ENCODE peak calls at places on chromosome 1, in seven cellular contexts. L is coronary artery, E is spleen, T is cardiac fibroblast, F is mesenchymal stem cell, I is astrocyte of the cerebellum, Y is body of pancreas. K is an unnamed sample.

GRCh38 chr1:243595527-243596206 is 254.4 kb downstream of the AKT3 start:
- DNase-seq in L (no peak), E (no peak), T (peak), F (peak), I (no peak), Y (no peak), K (no peak)

GRCh38 chr1:94927405-94928175 is 680 bp upstream of the CNN3 start:
- DNase-seq in L (no peak), E (no peak), T (peak), F (peak), I (peak), Y (peak), K (no peak)

GRCh38 chr1:160836561-160836960 is 26.1 kb downstream of the CD244 start:
- DNase-seq in L (peak), E (no peak), T (no peak), F (no peak), I (no peak), Y (no peak), K (no peak)

GRCh38 chr1:5896706-5897105 is 95.5 kb downstream of the NPHP4 start:
- DNase-seq in L (no peak), E (peak), T (no peak), F (no peak), I (peak), Y (no peak), K (no peak)

GRCh38 chr1:93694833-93695232 is 13.2 kb upstream of the BCAR3 start:
- DNase-seq in L (no peak), E (no peak), T (no peak), F (no peak), I (no peak), Y (no peak), K (no peak)

GRCh38 chr1:37036667-37037053 is 2.3 kb upstream of the GRIK3 start:
- DNase-seq in L (no peak), E (no peak), T (no peak), F (no peak), I (no peak), Y (no peak), K (no peak)

GRCh38 chr1:16132325-16132785 is 23.5 kb downstream of the EPHA2 start:
- DNase-seq in L (no peak), E (no peak), T (no peak), F (no peak), I (no peak), Y (no peak), K (no peak)

GRCh38 chr1:165056914-165057313 is 299.6 kb downstream of the LMX1A start:
- DNase-seq in L (no peak), E (no peak), T (no peak), F (no peak), I (no peak), Y (no peak), K (no peak)

GRCh38 chr1:64908567-64908966 is 57.8 kb downstream of the JAK1 start:
- DNase-seq in L (no peak), E (no peak), T (no peak), F (no peak), I (no peak), Y (no peak), K (no peak)

GRCh38 chr1:30323841-30324240 is 399.5 kb downstream of the MATN1 start:
- DNase-seq in L (peak), E (no peak), T (no peak), F (no peak), I (no peak), Y (no peak), K (no peak)

GRCh38 chr1:156747737-156748669 is 3.5 kb downstream of the HDGF start:
- DNase-seq in L (peak), E (no peak), T (peak), F (peak), I (no peak), Y (peak), K (no peak)

GRCh38 chr1:33061827-33062226 is 19.1 kb upstream of the AZIN2 start:
- DNase-seq in L (no peak), E (no peak), T (no peak), F (no peak), I (no peak), Y (no peak), K (no peak)

GRCh38 chr1:53899206-53899628 is 5.2 kb downstream of the DIO1 start:
- DNase-seq in L (no peak), E (no peak), T (no peak), F (peak), I (peak), Y (peak), K (no peak)

GRCh38 chr1:211126622-211127021 is 7.3 kb downstream of the KCNH1 start:
- DNase-seq in L (no peak), E (no peak), T (no peak), F (no peak), I (no peak), Y (no peak), K (no peak)

GRCh38 chr1:201363455-201363854 is 14.0 kb downstream of the TNNT2 start:
- DNase-seq in L (no peak), E (peak), T (no peak), F (no peak), I (no peak), Y (no peak), K (no peak)

GRCh38 chr1:206633708-206634121 is 1.6 kb upstream of the DYRK3 start:
- DNase-seq in L (no peak), E (no peak), T (peak), F (peak), I (peak), Y (no peak), K (no peak)

GRCh38 chr1:183600136-183600535 is 9.9 kb upstream of the NCF2 start:
- DNase-seq in L (no peak), E (no peak), T (peak), F (peak), I (peak), Y (no peak), K (no peak)

GRCh38 chr1:51063121-51063520 is 38.9 kb upstream of the C1orf185 start:
- DNase-seq in L (no peak), E (no peak), T (peak), F (peak), I (peak), Y (no peak), K (no peak)

GRCh38 chr1:226735576-226735975 is 3.5 kb downstream of the ITPKB start:
- DNase-seq in L (no peak), E (no peak), T (no peak), F (no peak), I (no peak), Y (no peak), K (no peak)
- H3K4me3 ChIP-seq in L (peak), E (peak), T (no peak), F (no peak), I (peak), Y (no peak), K (peak)

GRCh38 chr1:40382601-40383000 is 9.1 kb downstream of the SMAP2 start:
- DNase-seq in L (no peak), E (no peak), T (no peak), F (no peak), I (no peak), Y (peak), K (no peak)

GRCh38 chr1:40384887-40385286 is 11.4 kb downstream of the SMAP2 start:
- DNase-seq in L (no peak), E (no peak), T (no peak), F (no peak), I (no peak), Y (no peak), K (no peak)

GRCh38 chr1:40384413-40384762 is 10.9 kb downstream of the SMAP2 start:
- DNase-seq in L (no peak), E (no peak), T (no peak), F (no peak), I (no peak), Y (peak), K (no peak)

GRCh38 chr1:40383095-40383487 is 9.6 kb downstream of the SMAP2 start:
- DNase-seq in L (no peak), E (no peak), T (no peak), F (no peak), I (no peak), Y (peak), K (no peak)

GRCh38 chr1:40383488-40384412 is 10.2 kb downstream of the SMAP2 start:
- DNase-seq in L (no peak), E (no peak), T (peak), F (peak), I (no peak), Y (peak), K (no peak)
- H3K4me3 ChIP-seq in L (peak), E (peak), T (no peak), F (no peak), I (no peak), Y (no peak), K (no peak)

GRCh38 chr1:17617787-17618557 is 78.5 kb downstream of the ARHGEF10L start:
- DNase-seq in L (peak), E (no peak), T (peak), F (no peak), I (no peak), Y (no peak), K (peak)
- H3K4me3 ChIP-seq in L (peak), E (no peak), T (peak), F (peak), I (no peak), Y (no peak), K (peak)

GRCh38 chr1:114079596-114080190 is 74.0 kb downstream of the SYT6 start:
- DNase-seq in L (peak), E (no peak), T (no peak), F (no peak), I (no peak), Y (no peak), K (no peak)

GRCh38 chr1:114081145-114082046 is 72.3 kb downstream of the SYT6 start:
- DNase-seq in L (peak), E (no peak), T (no peak), F (no peak), I (no peak), Y (no peak), K (no peak)

GRCh38 chr1:114082047-114082630 is 71.5 kb downstream of the SYT6 start:
- DNase-seq in L (no peak), E (no peak), T (no peak), F (no peak), I (no peak), Y (no peak), K (no peak)

GRCh38 chr1:114080511-114081144 is 73.0 kb downstream of the SYT6 start:
- DNase-seq in L (peak), E (no peak), T (no peak), F (no peak), I (no peak), Y (no peak), K (no peak)

GRCh38 chr1:114083186-114083585 is 70.5 kb downstream of the SYT6 start:
- DNase-seq in L (no peak), E (no peak), T (no peak), F (no peak), I (no peak), Y (no peak), K (no peak)
- H3K4me3 ChIP-seq in L (no peak), E (no peak), T (no peak), F (no peak), I (no peak), Y (no peak), K (no peak)

GRCh38 chr1:7379445-7379971 is 391.6 kb upstream of the VAMP3 start:
- DNase-seq in L (peak), E (peak), T (peak), F (peak), I (peak), Y (no peak), K (peak)
- H3K4me3 ChIP-seq in L (no peak), E (no peak), T (no peak), F (no peak), I (no peak), Y (no peak), K (peak)

DNA sequence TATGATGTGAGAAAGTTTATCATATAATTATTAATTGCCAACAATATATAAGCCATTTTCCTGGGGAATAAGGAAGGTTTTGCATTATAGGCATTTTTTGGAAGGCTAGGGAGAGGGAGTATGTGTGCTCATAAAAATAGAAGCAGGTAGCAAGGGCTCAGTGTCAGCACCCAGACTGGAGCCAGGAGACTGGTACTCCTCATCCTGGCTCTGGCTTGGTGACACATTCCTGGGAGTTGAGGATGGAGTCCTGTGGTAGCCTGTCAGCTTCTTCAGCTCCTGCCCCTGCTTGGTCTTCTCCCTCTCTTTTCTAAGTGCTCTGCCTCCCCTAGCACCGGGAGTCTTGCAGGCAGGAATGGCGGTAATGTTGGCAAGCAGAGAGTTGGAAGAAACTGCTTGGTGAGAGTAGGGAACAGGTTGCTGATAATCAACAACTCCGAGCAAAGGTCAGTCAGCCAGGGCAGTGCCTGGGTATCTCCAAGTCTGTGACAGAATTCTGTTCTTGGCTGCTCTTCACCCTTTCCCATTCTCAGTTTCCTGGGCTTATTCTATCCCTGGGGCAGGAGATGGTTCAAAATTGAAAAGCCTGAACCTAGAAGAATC is 23.0 kb downstream of the GIPC2 start:
- DNase-seq in L (no peak), E (no peak), T (no peak), F (no peak), I (no peak), Y (peak), K (no peak)
- H3K4me3 ChIP-seq in L (no peak), E (no peak), T (no peak), F (no peak), I (no peak), Y (no peak), K (no peak)

GRCh38 chr1:39409055-39409816 is 82.2 kb upstream of the BMP8A start:
- DNase-seq in L (no peak), E (peak), T (peak), F (peak), I (no peak), Y (peak), K (no peak)

GRCh38 chr1:39412892-39413291 is 78.5 kb upstream of the BMP8A start:
- DNase-seq in L (no peak), E (no peak), T (no peak), F (no peak), I (no peak), Y (no peak), K (no peak)

GRCh38 chr1:39411526-39411925 is 79.9 kb upstream of the BMP8A start:
- DNase-seq in L (no peak), E (no peak), T (peak), F (no peak), I (no peak), Y (no peak), K (no peak)

GRCh38 chr1:39412079-39412478 is 79.4 kb upstream of the BMP8A start:
- DNase-seq in L (no peak), E (no peak), T (no peak), F (no peak), I (no peak), Y (no peak), K (no peak)

GRCh38 chr1:39410915-39411436 is 80.5 kb upstream of the BMP8A start:
- DNase-seq in L (peak), E (peak), T (peak), F (peak), I (peak), Y (peak), K (no peak)
- H3K4me3 ChIP-seq in L (peak), E (peak), T (peak), F (peak), I (peak), Y (no peak), K (peak)

DNA sequence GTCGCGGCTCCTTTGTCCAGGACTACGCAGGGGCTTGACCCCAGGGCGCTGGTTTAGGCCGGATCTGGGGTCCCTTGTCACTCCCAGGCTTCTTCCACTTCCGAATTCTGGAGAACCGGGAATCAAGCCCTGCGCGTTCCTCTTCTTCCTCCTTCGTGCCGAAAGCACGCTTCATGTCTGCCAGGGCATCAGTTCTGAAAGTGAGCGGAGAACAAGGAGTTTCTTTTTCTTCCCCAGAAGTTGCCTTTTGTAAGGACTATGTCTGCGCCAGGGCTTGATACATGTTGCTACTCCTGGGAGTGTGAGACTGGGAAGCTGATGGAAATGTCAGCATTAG is 196.0 kb upstream of the LMO4 start:
- DNase-seq in L (no peak), E (no peak), T (no peak), F (no peak), I (no peak), Y (no peak), K (no peak)
- H3K4me3 ChIP-seq in L (peak), E (peak), T (no peak), F (no peak), I (no peak), Y (no peak), K (peak)

GRCh38 chr1:228736844-228737415 is 1.7 kb downstream of the RHOU start:
- DNase-seq in L (no peak), E (no peak), T (no peak), F (peak), I (no peak), Y (no peak), K (peak)

GRCh38 chr1:228737613-228738012 is 2.3 kb downstream of the RHOU start:
- DNase-seq in L (no peak), E (no peak), T (no peak), F (no peak), I (no peak), Y (no peak), K (no peak)

GRCh38 chr1:228733576-228733975 is 1.7 kb upstream of the RHOU start:
- DNase-seq in L (no peak), E (no peak), T (no peak), F (no peak), I (no peak), Y (no peak), K (peak)

GRCh38 chr1:228735871-228736586 is 750 bp downstream of the RHOU start:
- DNase-seq in L (peak), E (peak), T (peak), F (peak), I (no peak), Y (peak), K (peak)

DNA sequence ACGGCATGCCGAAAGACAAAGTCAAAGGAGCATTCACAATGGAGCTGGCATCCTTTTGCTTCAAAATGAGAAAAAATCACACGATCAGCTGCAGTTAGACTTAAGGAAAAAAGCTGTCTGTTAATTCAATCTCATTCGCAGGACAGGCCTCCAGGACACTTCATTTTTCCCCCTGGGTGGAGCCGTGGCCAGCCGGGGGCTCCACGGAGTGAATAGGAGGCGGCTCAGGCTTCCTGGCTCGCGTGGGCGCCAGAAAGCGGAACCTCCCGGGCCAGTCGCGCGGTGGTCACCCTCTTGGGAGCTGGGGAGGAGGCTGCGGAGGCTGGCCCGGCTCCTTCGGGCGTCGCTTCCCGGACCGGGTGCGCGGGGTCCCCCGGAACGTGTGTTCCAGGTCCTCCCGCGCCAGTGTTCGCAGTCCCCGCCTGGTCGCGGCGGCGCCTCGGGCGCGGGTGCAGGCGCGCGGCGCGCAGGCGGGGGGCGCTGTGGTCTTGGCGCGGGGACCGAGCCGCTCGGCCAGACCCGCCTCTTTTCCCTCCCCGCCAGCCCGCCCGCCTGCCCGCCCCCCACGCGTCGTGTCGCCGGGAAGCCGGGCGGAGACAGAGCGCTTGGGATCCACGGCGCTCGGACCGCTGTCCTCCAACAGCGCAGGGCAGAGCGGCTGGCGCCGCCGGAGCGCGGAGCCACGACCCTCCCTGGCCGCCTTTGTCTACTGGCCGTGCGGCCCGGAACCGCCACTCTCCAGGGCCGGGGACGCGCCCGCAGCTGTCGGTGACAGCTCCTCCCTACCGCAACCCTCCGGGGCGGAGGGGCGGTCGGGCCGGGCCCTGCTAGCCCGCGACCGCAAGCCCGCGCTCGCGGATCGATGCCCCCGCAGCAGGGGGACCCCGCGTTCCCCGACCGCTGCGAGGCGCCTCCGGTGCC is at the start of gene RHOU:
- DNase-seq in L (peak), E (peak), T (peak), F (peak), I (no peak), Y (peak), K (peak)
- H3K4me3 ChIP-seq in L (peak), E (peak), T (peak), F (peak), I (peak), Y (peak), K (peak)

K was measured in esophagus muscularis mucosa.